ENCODE peak calls at places on chromosomes 12 and 14, in five cellular contexts. A, L, M, E and D are unnamed samples.

GRCh38 chr12:54941659-54942058 is 42.9 kb downstream of the TESPA1 start:
- DNase-seq in A (no peak), L (no peak), M (no peak), E (no peak), D (no peak)

GRCh38 chr12:28574746-28575592 is 384.7 kb downstream of the CCDC91 start:
- DNase-seq in A (no peak), L (no peak), M (no peak), E (no peak), D (no peak)

GRCh38 chr12:111993290-111994150 is 19.4 kb downstream of the TMEM116 start:
- DNase-seq in A (no peak), L (no peak), M (no peak), E (peak; percentile 43), D (no peak)

GRCh38 chr14:92657457-92658142 is 90.8 kb downstream of the LGMN start:
- DNase-seq in A (no peak), L (no peak), M (no peak), E (no peak), D (no peak)

GRCh38 chr14:74804219-74804825 is 41.2 kb downstream of the YLPM1 start:
- DNase-seq in A (peak; percentile 17), L (peak; percentile 59), M (peak; percentile 87), E (no peak), D (peak; percentile 48)

GRCh38 chr12:124524231-124524925 is 43.0 kb downstream of the NCOR2 start:
- DNase-seq in A (peak; percentile 37), L (peak; percentile 69), M (peak; percentile 76), E (no peak), D (peak; percentile 56)

GRCh38 chr14:80906336-80906735 is 35.2 kb downstream of the CEP128 start:
- DNase-seq in A (no peak), L (no peak), M (no peak), E (no peak), D (no peak)

GRCh38 chr12:126998747-126999285 is 1268.2 kb upstream of the TMEM132C start:
- DNase-seq in A (no peak), L (no peak), M (no peak), E (no peak), D (peak; percentile 2)

GRCh38 chr14:102215522-102216250 is 76.0 kb downstream of the WDR20 start:
- DNase-seq in A (no peak), L (no peak), M (peak; percentile 60), E (no peak), D (no peak)

GRCh38 chr14:95198320-95198719 is 41.0 kb upstream of the DICER1 start:
- DNase-seq in A (no peak), L (no peak), M (no peak), E (no peak), D (no peak)

GRCh38 chr12:109613611-109614455 is 40.2 kb downstream of the MVK start:
- DNase-seq in A (no peak), L (no peak), M (no peak), E (no peak), D (no peak)

GRCh38 chr12:109610523-109610922 is 36.9 kb downstream of the MVK start:
- DNase-seq in A (no peak), L (no peak), M (no peak), E (no peak), D (no peak)

GRCh38 chr12:109611223-109611622 is 37.6 kb downstream of the MVK start:
- DNase-seq in A (no peak), L (no peak), M (no peak), E (no peak), D (no peak)

GRCh38 chr12:109612003-109612402 is 38.4 kb downstream of the MVK start:
- DNase-seq in A (no peak), L (no peak), M (no peak), E (no peak), D (no peak)

GRCh38 chr12:109612975-109613502 is 39.4 kb downstream of the MVK start:
- DNase-seq in A (no peak), L (peak; percentile 34), M (peak; percentile 41), E (no peak), D (peak; percentile 21)
- TF ChIP-seq CTCF in A (peak; percentile 44), L (peak; percentile 25), M (peak; percentile 58), E (peak; percentile 29), D (peak; percentile 49)

GRCh38 chr14:47555333-47555732 is 120.1 kb downstream of the MDGA2 start:
- DNase-seq in A (no peak), L (no peak), M (peak; percentile 21), E (no peak), D (no peak)

DNA sequence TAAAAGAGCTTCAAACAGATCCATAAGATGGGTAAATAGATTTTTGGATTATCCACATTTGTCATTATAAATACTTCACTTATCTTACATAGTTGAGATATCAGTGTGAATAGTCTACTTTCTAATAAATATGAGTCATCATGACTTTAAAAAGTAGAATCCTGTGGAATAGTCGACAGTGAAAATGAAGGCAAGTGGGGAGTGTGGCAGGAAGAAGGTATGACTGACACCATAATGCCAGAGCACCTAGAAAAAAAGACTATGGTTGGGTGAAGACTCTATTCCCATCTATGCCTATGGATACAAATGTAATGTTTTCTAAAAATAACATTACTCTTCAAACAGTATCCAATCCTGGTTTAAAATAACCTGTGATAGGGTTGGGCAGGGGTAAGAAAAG is 117.5 kb downstream of the MDGA2 start:
- DNase-seq in A (no peak), L (no peak), M (no peak), E (no peak), D (no peak)
- TF ChIP-seq CTCF in A (no peak), L (no peak), M (no peak), E (no peak), D (no peak)

DNA sequence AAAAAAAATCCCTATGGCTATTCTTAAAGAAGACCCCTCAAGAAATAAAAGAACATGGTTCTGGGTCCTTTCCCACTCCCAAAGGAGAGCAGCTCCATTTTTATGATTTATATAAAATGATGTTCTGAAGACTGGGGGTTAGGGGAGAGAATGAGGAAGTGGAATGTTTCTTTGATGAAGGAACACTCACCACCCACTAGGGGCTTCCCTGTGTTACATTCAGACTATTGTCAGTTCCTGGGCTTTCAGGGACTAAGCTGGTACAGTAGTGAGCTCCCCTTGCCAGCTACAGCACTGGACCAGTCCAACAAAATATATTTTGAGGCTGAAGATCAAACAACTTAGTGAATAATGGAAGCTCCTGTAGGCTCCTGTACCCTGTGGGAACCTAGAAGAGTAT is 98.9 kb downstream of the HMGA2 start:
- DNase-seq in A (no peak), L (no peak), M (no peak), E (no peak), D (no peak)
- TF ChIP-seq CTCF in A (no peak), L (no peak), M (no peak), E (peak; percentile 20), D (no peak)

DNA sequence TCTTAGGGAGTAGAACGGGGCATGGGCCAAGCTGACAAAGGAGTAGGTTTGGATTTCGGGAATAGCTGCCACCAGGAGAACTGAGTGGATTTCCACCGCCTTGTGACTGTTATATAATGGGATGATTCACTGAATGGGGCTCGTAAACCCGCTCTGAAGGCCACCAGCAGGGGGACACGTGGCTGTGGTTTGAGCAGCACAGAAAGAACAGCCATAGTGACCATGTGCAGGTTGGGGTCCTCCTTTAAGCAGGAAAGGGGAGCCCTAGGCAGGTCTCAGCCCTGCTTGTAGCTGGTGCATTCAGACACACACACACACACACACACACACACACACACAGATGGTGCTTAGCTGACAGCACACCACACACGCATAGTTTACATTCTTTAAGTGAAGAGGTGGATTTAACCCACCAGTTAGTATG is 8.6 kb upstream of the ASB2 start:
- DNase-seq in A (peak; percentile 60), L (peak; percentile 43), M (peak; percentile 92), E (no peak), D (peak; percentile 14)
- TF ChIP-seq CTCF in A (peak; percentile 39), L (peak; percentile 12), M (peak; percentile 52), E (peak; percentile 33), D (peak; percentile 44)

GRCh38 chr12:41661141-41661540 is 473.0 kb downstream of the PDZRN4 start:
- DNase-seq in A (no peak), L (no peak), M (no peak), E (no peak), D (peak; percentile 53)

DNA sequence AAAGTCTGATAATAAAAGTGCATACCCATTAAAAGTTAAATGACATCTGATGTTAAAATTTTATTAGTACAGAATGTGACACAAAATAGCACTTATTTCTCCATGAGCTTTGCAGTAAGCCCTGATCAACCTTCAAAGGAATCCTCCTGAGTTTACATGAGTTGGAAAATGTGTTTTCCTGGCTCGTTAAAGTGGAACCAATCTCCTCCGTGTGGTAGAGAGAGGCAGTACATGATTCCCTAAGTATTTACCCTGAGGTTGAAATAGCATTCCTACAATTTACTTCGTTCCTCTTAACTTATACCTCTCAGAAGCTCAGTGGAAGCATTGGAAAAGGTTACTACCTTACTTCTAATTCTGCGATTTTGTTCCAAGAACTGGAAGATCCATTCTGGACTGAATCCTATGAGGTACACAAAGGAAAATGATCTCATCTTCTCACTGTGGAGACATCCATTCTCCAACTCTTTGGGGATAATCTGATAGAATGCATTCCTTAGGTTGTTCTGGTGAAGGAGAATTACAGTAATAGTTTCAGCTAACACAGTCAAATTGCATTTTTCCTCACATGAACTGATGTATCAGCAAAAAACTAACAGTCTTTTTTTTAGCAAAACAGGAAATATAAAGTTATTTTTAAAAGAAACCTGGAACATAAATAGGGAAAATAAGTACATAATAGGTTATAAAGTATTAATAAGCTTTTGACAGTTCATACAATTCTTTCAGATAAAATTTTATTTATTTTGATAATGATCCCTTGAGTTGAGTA is 475.6 kb downstream of the PDZRN4 start:
- DNase-seq in A (no peak), L (peak; percentile 24), M (peak; percentile 71), E (no peak), D (peak; percentile 27)
- TF ChIP-seq CTCF in A (no peak), L (peak; percentile 26), M (peak; percentile 74), E (no peak), D (peak; percentile 41)

GRCh38 chr12:52244615-52244994 is 11.6 kb downstream of the KRT7 start:
- DNase-seq in A (peak; percentile 23), L (no peak), M (no peak), E (no peak), D (no peak)

GRCh38 chr12:52242442-52243263 is 9.6 kb downstream of the KRT7 start:
- DNase-seq in A (no peak), L (no peak), M (no peak), E (no peak), D (no peak)

GRCh38 chr12:52245259-52245961 is 12.4 kb downstream of the KRT7 start:
- DNase-seq in A (peak; percentile 28), L (no peak), M (no peak), E (no peak), D (no peak)

GRCh38 chr12:52243264-52243773 is 10.3 kb downstream of the KRT7 start:
- DNase-seq in A (peak; percentile 49), L (peak; percentile 82), M (no peak), E (no peak), D (peak; percentile 80)

GRCh38 chr12:52243774-52244614 is 11.0 kb downstream of the KRT7 start:
- DNase-seq in A (peak; percentile 85), L (peak; percentile 98), M (peak; percentile 91), E (peak; percentile 66), D (peak; percentile 91)
- TF ChIP-seq CTCF in A (no peak), L (no peak), M (no peak), E (no peak), D (no peak)

DNA sequence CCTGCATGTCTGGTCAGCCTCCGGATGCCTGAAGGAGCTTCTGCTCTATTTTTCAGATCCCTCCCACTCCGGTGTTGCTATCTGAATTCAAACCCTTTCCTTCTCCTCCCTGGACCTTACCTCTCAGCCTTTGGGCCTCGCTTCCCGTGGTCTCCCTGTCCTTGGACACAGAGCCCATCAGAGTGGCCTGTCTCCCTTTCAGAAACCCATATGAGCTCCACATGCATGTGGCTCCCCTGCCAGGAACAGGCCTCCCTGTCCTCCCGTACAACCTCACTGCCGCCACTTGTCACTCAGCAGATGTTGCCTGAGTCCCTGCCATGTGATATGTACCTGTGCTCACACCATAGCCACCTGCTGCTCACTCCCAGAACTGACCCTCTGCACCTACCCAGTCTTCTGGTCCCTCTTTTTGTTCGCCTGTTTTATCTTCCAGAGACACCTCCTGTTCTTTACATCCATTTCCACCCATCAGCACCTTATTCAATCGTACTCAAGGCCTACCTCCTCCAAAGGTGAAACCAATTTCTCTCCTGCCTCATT is 182.5 kb downstream of the ZFP36L1 start:
- DNase-seq in A (no peak), L (no peak), M (no peak), E (no peak), D (no peak)
- TF ChIP-seq CTCF in A (no peak), L (no peak), M (no peak), E (no peak), D (no peak)